ENCODE peak calls at places on chromosomes 4 and X, in four cellular contexts. Q is uterus; X is CD8-positive, alpha-beta T cell; F is PC-9. M is an unnamed sample. For H3K4me1, the result is how much of the 10 kb centered on the place peaks cover.

GRCh38 chrX:153491351-153492152 is 3.2 kb upstream of the BGN start:
- DNase-seq in Q (no peak), X (no peak), F (no peak), M (no peak)

GRCh38 chr4:113026556-113026955 is 22.9 kb upstream of the ANK2 start:
- DNase-seq in Q (no peak), X (no peak), F (no peak), M (no peak)

GRCh38 chrX:129737921-129738320 is 858 bp upstream of the XPNPEP2 start:
- DNase-seq in Q (no peak), X (no peak), F (peak), M (no peak)

GRCh38 chrX:31658360-31658759 is 586.5 kb upstream of the FTHL17 start:
- DNase-seq in Q (no peak), X (no peak), F (no peak), M (peak)

GRCh38 chrX:23331701-23332100 is 2.9 kb upstream of the PTCHD1 start:
- DNase-seq in Q (no peak), X (no peak), F (no peak), M (no peak)

GRCh38 chr4:158314756-158315487 is 104.6 kb downstream of the TMEM144 start:
- DNase-seq in Q (no peak), X (no peak), F (no peak), M (peak)

GRCh38 chr4:166087569-166087968 is 214.5 kb downstream of the TLL1 start:
- DNase-seq in Q (no peak), X (no peak), F (no peak), M (no peak)

GRCh38 chr4:169270810-169271691 is at the start of gene SH3RF1:
- DNase-seq in Q (peak), X (peak), F (peak), M (peak)

GRCh38 chr4:139609647-139610046 is 53.6 kb upstream of the SETD7 start:
- DNase-seq in Q (no peak), X (no peak), F (no peak), M (peak)

GRCh38 chr4:184345573-184345922 is 127.9 kb upstream of the ENPP6 start:
- DNase-seq in Q (no peak), X (no peak), F (no peak), M (no peak)

GRCh38 chr4:55503164-55503563 is 43.5 kb downstream of the CLOCK start:
- DNase-seq in Q (no peak), X (no peak), F (no peak), M (no peak)

GRCh38 chrX:47502591-47503222 is 19.7 kb upstream of the ZNF41 start:
- DNase-seq in Q (no peak), X (no peak), F (no peak), M (no peak)

GRCh38 chr4:26784207-26784606 is 76.4 kb upstream of the STIM2 start:
- DNase-seq in Q (no peak), X (no peak), F (no peak), M (no peak)

GRCh38 chr4:64001229-64001898 is 407.9 kb downstream of the TECRL start:
- DNase-seq in Q (no peak), X (no peak), F (no peak), M (no peak)

GRCh38 chr4:138241281-138242075 is 671 bp downstream of the SLC7A11 start:
- DNase-seq in Q (no peak), X (no peak), F (peak), M (peak)

GRCh38 chrX:47101206-47101605 is 23.0 kb downstream of the RGN start:
- DNase-seq in Q (no peak), X (no peak), F (no peak), M (no peak)

GRCh38 chr4:74038161-74039064 is at the start of gene CXCL3:
- DNase-seq in Q (peak), X (peak), F (peak), M (peak)

GRCh38 chr4:27154706-27155105 is 294.1 kb downstream of the STIM2 start:
- DNase-seq in Q (no peak), X (no peak), F (no peak), M (no peak)

GRCh38 chr4:78410651-78411050 is 140.9 kb upstream of the ANXA3 start:
- DNase-seq in Q (no peak), X (no peak), F (no peak), M (no peak)

GRCh38 chr4:54961357-54961975 is 163.9 kb downstream of the KDR start:
- DNase-seq in Q (no peak), X (no peak), F (no peak), M (no peak)

GRCh38 chrX:136747003-136747986 is 33.4 kb downstream of the ARHGEF6 start:
- DNase-seq in Q (no peak), X (no peak), F (no peak), M (no peak)

GRCh38 chr4:158896459-158897238 is 127.8 kb downstream of the FNIP2 start:
- DNase-seq in Q (no peak), X (no peak), F (no peak), M (no peak)

GRCh38 chr4:110781944-110782343 is 159.1 kb upstream of the PITX2 start:
- DNase-seq in Q (no peak), X (no peak), F (no peak), M (no peak)

GRCh38 chr4:10161840-10162239 is 45.2 kb upstream of the WDR1 start:
- DNase-seq in Q (no peak), X (peak), F (no peak), M (no peak)

GRCh38 chrX:74179499-74179898 is 124.5 kb upstream of the ZCCHC13 start:
- DNase-seq in Q (no peak), X (no peak), F (no peak), M (peak)

GRCh38 chrX:39905946-39906345 is 191.8 kb downstream of the BCOR start:
- DNase-seq in Q (no peak), X (no peak), F (no peak), M (no peak)

GRCh38 chrX:39903343-39903742 is 194.4 kb downstream of the BCOR start:
- DNase-seq in Q (no peak), X (no peak), F (no peak), M (no peak)

GRCh38 chrX:39905475-39905889 is 192.3 kb downstream of the BCOR start:
- DNase-seq in Q (peak), X (no peak), F (no peak), M (peak)

GRCh38 chrX:39903937-39904336 is 193.8 kb downstream of the BCOR start:
- DNase-seq in Q (no peak), X (no peak), F (no peak), M (no peak)

GRCh38 chrX:39904816-39905474 is 192.8 kb downstream of the BCOR start:
- DNase-seq in Q (no peak), X (no peak), F (no peak), M (no peak)
- H3K4me1 ChIP-seq in Q (under half), X (under half), F (under half), M (half or more)

DNA sequence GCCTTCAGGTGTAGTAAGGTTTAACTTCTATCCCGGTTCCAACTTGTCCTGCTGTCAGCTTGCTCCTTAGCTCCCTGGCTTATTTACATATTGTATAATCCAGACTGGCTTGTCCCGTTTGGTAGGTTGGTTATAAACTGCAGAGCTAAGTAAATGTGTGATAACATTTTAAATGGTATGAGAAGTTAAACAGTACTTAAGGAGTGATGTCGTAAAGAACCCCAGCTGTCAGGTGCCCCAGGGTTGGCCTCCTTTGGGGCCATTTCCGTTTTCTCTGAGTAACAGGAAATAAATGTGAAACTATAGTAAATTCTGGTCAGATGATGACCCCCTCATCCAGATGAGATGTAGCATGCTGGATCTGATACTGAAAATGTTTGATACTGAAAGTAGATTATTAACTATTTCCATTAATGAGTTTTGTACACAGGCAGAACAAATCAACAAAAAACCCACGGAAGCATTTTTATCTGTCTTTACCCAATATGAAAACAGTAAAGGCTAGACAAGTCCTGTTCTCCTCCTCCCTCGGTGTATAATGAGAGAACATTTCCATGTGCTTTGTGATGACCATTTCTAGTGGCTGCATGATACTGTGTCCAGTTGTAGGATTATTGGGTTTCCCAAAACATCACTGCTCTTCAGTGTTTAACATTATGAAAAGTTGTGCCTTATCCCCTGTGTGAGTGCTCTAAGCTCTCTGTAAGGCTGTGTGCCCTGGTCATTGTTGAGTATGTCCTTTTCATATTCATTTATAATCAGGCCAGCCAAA is 22.4 kb downstream of the GAB1 start:
- DNase-seq in Q (no peak), X (no peak), F (peak), M (no peak)
- H3K4me1 ChIP-seq in Q (under half), X (under half), F (half or more), M (under half)

GRCh38 chr4:4865705-4866123 is 6.2 kb downstream of the MSX1 start:
- DNase-seq in Q (no peak), X (no peak), F (no peak), M (no peak)
- H3K4me1 ChIP-seq in Q (under half), X (under half), F (under half), M (under half)

GRCh38 chr4:5365071-5366008 is 314.1 kb downstream of the STK32B start:
- DNase-seq in Q (no peak), X (no peak), F (peak), M (peak)

GRCh38 chr4:5364406-5364805 is 313.1 kb downstream of the STK32B start:
- DNase-seq in Q (no peak), X (no peak), F (no peak), M (no peak)

GRCh38 chr4:5366421-5366820 is 315.1 kb downstream of the STK32B start:
- DNase-seq in Q (no peak), X (no peak), F (no peak), M (peak)

GRCh38 chr4:5368426-5368825 is 317.1 kb downstream of the STK32B start:
- DNase-seq in Q (no peak), X (no peak), F (no peak), M (no peak)

GRCh38 chr4:5366009-5366386 is 314.7 kb downstream of the STK32B start:
- DNase-seq in Q (no peak), X (no peak), F (no peak), M (no peak)
- H3K4me1 ChIP-seq in Q (under half), X (under half), F (under half), M (under half)

GRCh38 chrX:148874621-148875020 is 374.2 kb downstream of the AFF2 start:
- DNase-seq in Q (no peak), X (no peak), F (no peak), M (no peak)
- H3K4me1 ChIP-seq in Q (under half), X (under half), F (under half), M (under half)

GRCh38 chr4:121140712-121141111 is 23.4 kb downstream of the TNIP3 start:
- DNase-seq in Q (no peak), X (no peak), F (no peak), M (peak)
- H3K4me1 ChIP-seq in Q (under half), X (under half), F (under half), M (under half)

GRCh38 chr4:7055990-7056325 is 11.9 kb downstream of the GRPEL1 start:
- DNase-seq in Q (no peak), X (no peak), F (no peak), M (no peak)
- H3K4me1 ChIP-seq in Q (under half), X (under half), F (under half), M (under half)

DNA sequence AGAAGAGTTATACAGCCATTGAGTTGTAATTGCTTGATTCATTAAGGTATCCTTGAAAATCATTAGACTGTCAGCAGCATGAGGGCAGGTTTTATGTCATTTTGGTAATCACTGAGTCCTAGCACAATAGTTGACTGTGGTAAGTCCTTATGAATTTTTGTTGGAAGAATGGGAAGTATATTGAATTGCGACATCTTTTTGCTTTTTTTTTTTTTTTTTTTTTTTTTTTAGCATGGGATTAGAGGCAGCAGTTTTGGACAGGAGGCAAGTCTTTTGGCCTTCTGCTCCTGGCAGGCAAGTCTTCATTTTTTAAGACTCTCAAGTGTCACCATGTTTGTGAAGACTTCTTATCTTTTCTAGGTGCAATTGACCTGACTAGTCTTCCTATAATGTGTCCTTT is 29.7 kb downstream of the PRRG1 start:
- DNase-seq in Q (no peak), X (no peak), F (no peak), M (no peak)
- H3K4me1 ChIP-seq in Q (under half), X (under half), F (under half), M (under half)